ENCODE peak calls at places on chromosomes 7 and 10, in four cellular contexts. B, M, U and Q are unnamed samples.

GRCh38 chr7:74656421-74656910 is 1.1 kb upstream of the GTF2I start:
- DNase-seq in B (no peak), U (peak), M (no peak), Q (no peak)

GRCh38 chr10:99395750-99396445 is 34.5 kb downstream of the GOT1 start:
- DNase-seq in M (peak), U (no peak), B (no peak), Q (peak)

GRCh38 chr7:96093435-96093834 is 228.5 kb downstream of the SLC25A13 start:
- DNase-seq in B (no peak), M (peak), U (no peak), Q (no peak)

GRCh38 chr10:70589762-70590662 is 12.5 kb downstream of the PRF1 start:
- DNase-seq in U (no peak), M (peak), B (peak), Q (no peak)

GRCh38 chr10:102779680-102780079 is 35.9 kb downstream of the WBP1L start:
- DNase-seq in U (no peak), B (no peak), M (no peak), Q (no peak)

GRCh38 chr10:31274310-31274709 is 44.7 kb upstream of the ZEB1 start:
- DNase-seq in U (no peak), M (peak), B (no peak), Q (no peak)

GRCh38 chr10:95861401-95861800 is 46.4 kb upstream of the CC2D2B start:
- DNase-seq in B (no peak), M (no peak), U (no peak), Q (no peak)

GRCh38 chr7:111091623-111092370 is 870 bp downstream of the LRRN3 start:
- DNase-seq in B (no peak), U (no peak), M (no peak), Q (peak)

GRCh38 chr7:148611692-148612091 is 21.1 kb downstream of the C7orf33 start:
- DNase-seq in B (peak), M (no peak), U (peak), Q (no peak)

GRCh38 chr7:18858232-18858631 is 259.2 kb downstream of the TWIST1 start:
- DNase-seq in B (no peak), M (no peak), U (no peak), Q (no peak)

GRCh38 chr7:71746004-71746403 is 614.1 kb downstream of the GALNT17 start:
- DNase-seq in B (no peak), U (no peak), M (no peak), Q (peak)

GRCh38 chr10:99761395-99761794 is 21.0 kb upstream of the ABCC2 start:
- DNase-seq in U (no peak), M (no peak), B (no peak), Q (no peak)

GRCh38 chr7:142539901-142540300 is 209.4 kb upstream of the PRSS1 start:
- DNase-seq in M (peak), B (no peak), U (no peak), Q (no peak)

GRCh38 chr7:92246363-92247101 is 758 bp downstream of the ANKIB1 start:
- DNase-seq in M (peak), U (peak), B (no peak), Q (peak)

GRCh38 chr10:77715081-77715480 is 77.5 kb upstream of the KCNMA1 start:
- DNase-seq in M (no peak), U (no peak), B (no peak), Q (peak)

GRCh38 chr7:138460649-138461607 is 869 bp downstream of the TRIM24 start:
- DNase-seq in U (peak), B (peak), M (peak), Q (peak)

GRCh38 chr7:94632338-94633024 is 23.5 kb downstream of the SGCE start:
- DNase-seq in M (peak), B (no peak), U (no peak), Q (peak)

GRCh38 chr10:102384053-102384452 is 11.5 kb upstream of the NFKB2 start:
- DNase-seq in M (no peak), B (peak), U (peak), Q (peak)

GRCh38 chr7:130141858-130142653 is 63.1 kb downstream of the TMEM209 start:
- DNase-seq in M (no peak), B (peak), U (no peak), Q (no peak)

GRCh38 chr10:110916554-110917346 is 2.2 kb downstream of the BBIP1 start:
- DNase-seq in U (no peak), M (peak), B (no peak), Q (peak)

GRCh38 chr10:110919971-110920881 is 822 bp downstream of the SHOC2 start:
- DNase-seq in M (peak), B (peak), U (peak), Q (peak)

GRCh38 chr10:110918269-110918632 is 729 bp downstream of the BBIP1 start:
- DNase-seq in M (peak), B (peak), U (peak), Q (peak)

GRCh38 chr10:110918633-110919348 is at the start of gene BBIP1:
- DNase-seq in M (peak), U (no peak), B (peak), Q (peak)

DNA sequence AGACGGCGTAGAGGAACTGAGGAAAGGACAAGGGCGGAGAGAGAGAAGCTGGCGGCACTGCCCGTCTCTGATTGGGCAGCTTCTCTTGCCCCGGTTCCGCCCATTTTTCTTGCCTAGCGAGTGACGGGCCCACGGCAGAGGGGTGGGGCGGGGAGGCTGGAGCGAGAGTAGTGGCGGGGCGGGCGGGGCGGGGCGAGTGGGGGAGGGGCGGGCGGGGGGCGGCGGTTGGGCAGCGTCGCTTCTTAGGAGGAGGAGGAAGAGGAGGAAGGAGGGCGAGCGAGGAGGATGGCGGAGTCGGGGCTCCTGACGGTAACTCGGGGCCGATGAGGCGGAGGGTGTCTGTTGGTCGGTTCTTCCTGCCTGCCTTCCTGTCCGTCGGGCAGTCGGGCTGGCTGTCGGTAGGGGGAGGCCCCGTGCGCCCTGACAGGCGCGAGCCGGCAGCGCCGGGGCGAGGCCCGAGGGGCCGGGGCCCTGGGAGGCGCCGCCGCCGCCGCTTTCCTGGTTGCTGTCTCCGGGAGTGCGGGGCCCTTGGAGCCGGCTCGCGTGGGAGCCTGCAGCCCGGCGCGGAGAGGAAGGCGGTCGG is at the start of gene SHOC2:
- DNase-seq in U (peak), M (no peak), B (peak), Q (no peak)
- H3K23ac ChIP-seq in U (no peak), M (peak), B (no peak), Q (no peak)

DNA sequence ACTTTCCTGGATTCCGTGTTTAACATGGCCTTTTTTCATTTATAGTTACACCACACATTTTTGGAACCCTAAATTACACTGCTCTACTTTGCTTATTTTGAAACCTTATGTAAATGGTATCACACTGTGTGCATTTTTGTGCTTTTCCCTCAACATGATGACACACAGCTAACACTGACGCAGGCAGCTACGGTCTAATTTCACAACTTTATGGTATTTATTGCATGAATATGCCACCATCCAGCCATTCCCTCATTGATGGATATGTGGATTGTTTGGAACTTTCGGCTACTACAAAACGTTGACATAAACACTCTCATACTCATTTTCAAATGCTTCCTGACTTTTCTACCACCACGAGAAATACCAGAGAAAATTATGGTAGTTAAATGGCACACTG is 6.9 kb downstream of the PAPOLB start:
- DNase-seq in M (peak), U (no peak), B (no peak), Q (no peak)
- H2AK5ac ChIP-seq in M (no peak), U (no peak), B (no peak), Q (no peak)

GRCh38 chr7:2609001-2609411 is 22.8 kb upstream of the TTYH3 start:
- DNase-seq in M (peak), U (peak), B (no peak), Q (peak)

GRCh38 chr7:2605608-2606538 is 25.9 kb upstream of the TTYH3 start:
- DNase-seq in U (no peak), M (no peak), B (no peak), Q (no peak)

GRCh38 chr7:2607913-2608899 is 23.6 kb upstream of the TTYH3 start:
- DNase-seq in B (no peak), U (peak), M (no peak), Q (no peak)

GRCh38 chr7:2606539-2606936 is 25.2 kb upstream of the TTYH3 start:
- DNase-seq in U (no peak), B (no peak), M (no peak), Q (no peak)

DNA sequence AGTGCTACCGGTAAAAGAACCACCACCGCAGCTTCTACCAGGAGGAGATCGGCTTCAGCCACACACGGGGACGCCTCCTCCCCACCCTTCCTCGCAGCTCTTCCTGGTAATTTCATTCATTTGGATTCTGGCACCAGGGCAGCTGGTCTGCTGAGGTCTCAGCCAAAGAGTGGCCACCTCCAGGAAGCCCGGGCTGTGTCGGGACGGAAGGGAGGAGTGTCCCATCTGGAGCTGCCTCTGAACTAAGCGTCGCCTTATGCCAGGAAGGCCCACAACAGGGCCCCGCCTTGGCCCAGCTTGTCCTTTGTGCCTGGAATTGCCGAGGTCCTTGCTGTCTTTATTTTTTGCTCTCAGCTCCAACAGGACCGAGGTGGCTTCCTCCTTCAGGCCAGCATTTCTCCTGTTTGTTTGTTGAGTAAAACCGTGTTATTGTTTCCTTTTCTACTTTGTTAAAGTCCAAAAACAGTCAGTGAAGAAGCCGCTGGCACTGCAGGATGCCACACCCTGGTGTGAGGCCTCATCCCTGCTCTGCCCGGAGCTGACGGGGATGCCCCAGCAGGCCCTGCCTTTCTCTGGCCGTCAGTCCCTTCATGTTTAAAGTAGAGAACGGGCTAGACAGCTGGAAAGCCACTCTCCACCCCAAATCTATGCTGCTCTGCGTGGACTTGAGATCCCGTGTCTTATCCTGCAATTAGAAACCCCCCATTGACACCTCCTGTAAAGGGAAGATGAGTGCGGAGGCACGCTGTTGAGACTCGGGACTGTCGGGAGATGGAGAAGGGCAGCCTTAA is 24.5 kb upstream of the TTYH3 start:
- DNase-seq in B (no peak), U (no peak), M (no peak), Q (no peak)
- H3K56ac ChIP-seq in B (no peak), U (no peak), M (no peak), Q (peak)

GRCh38 chr10:124465777-124466488 is 4.3 kb downstream of the LHPP start:
- DNase-seq in B (no peak), M (no peak), U (no peak), Q (no peak)

GRCh38 chr10:124467165-124467564 is 5.5 kb downstream of the LHPP start:
- DNase-seq in U (no peak), B (no peak), M (no peak), Q (no peak)

GRCh38 chr10:124464028-124464751 is 2.6 kb downstream of the LHPP start:
- DNase-seq in B (no peak), M (no peak), U (no peak), Q (no peak)

GRCh38 chr10:124462348-124462695 is 699 bp downstream of the LHPP start:
- DNase-seq in M (no peak), B (no peak), U (no peak), Q (no peak)

DNA sequence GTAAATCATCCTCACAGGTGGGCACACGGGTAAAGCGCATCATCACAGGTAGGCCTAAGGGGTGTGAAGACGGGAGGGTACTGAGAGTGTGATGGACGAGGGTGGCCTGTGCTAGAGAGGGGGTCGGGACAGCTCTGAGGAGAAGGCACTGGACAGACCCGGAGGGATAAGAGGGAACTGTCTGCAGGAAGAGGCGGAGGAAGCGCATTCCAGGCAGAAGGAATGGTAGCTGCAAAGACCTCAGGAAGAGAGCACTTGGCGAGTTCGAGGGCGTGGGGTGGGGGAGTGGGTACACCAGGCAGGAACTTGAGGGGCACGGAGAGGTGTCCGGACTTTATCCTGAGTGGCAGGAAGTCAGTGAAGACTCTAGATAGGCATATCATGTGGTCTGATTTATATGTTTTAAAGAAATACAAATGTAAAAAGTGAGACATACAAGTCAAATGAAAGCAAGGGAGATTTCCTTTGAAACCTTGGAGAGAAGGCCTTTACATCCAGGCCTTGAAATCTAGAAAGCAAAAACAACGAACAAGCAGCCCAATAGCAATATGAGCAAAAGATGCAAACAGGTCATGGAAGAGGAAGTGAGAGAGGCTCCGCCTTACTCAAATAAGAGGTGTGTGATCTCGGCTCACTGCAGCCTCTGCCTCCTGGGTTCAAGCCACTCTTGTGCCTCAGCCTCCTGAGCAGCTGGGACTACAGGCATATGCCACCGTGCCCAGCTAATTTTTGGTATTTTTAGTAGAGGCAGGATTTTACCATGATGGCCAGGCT is 3.6 kb downstream of the LHPP start:
- DNase-seq in U (no peak), B (no peak), M (no peak), Q (no peak)
- H3K23ac ChIP-seq in U (no peak), B (no peak), M (no peak), Q (no peak)

DNA sequence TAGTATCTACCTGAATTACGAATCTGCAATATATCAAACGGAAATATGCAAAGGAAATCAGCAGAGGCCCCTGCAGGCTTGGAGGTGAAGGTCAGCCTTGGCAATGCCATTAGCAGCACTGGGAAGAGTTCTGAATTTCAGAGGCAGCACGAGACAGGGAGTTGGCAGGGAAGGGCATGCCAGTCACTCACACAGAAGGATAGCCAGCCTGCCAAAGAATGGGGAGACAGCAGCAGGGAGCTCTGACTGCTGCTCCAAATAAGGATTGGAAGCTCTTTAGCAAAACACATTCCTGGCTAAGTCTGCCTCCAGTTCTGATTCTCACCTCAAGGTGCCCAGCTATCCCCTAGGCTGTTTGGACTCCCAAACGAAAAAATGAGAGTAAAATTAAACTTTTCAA is 188.0 kb downstream of the PDE1C start:
- DNase-seq in M (no peak), U (peak), B (no peak), Q (peak)
- H2AK5ac ChIP-seq in M (peak), U (no peak), B (no peak), Q (no peak)

GRCh38 chr10:49321021-49321420 is 22.1 kb downstream of the C10orf71 start:
- DNase-seq in U (no peak), B (no peak), M (no peak), Q (no peak)
- H3K56ac ChIP-seq in U (no peak), B (no peak), M (no peak), Q (no peak)